ENCODE peak calls at places on chromosomes 3 and 15, in five cellular contexts. P is uterus, S is PC-3, F is IMR-90, J is AG04450. M is an unnamed sample.

GRCh38 chr3:66898155-66898554 is 100.0 kb upstream of the KBTBD8 start:
- DNase-seq in P (no peak), S (no peak), F (no peak), J (no peak), M (no peak)

GRCh38 chr3:30658328-30659052 is 52.1 kb downstream of the TGFBR2 start:
- DNase-seq in P (no peak), S (peak), F (peak), J (peak), M (no peak)

GRCh38 chr3:76490064-76490463 is 549.8 kb upstream of the ROBO2 start:
- DNase-seq in P (no peak), S (no peak), F (no peak), J (no peak), M (no peak)

GRCh38 chr3:9078561-9079240 is 115.4 kb upstream of the RAD18 start:
- DNase-seq in P (no peak), S (peak), F (no peak), J (no peak), M (no peak)

GRCh38 chr3:127535901-127536817 is 54.4 kb downstream of the TPRA1 start:
- DNase-seq in P (no peak), S (no peak), F (no peak), J (no peak), M (no peak)

GRCh38 chr3:155704771-155705559 is 39.9 kb downstream of the PLCH1 start:
- DNase-seq in P (no peak), S (peak), F (peak), J (no peak), M (no peak)

GRCh38 chr3:188207941-188208750 is 54.2 kb downstream of the LPP start:
- DNase-seq in P (no peak), S (no peak), F (no peak), J (no peak), M (no peak)

GRCh38 chr3:99384596-99384995 is 253.8 kb upstream of the COL8A1 start:
- DNase-seq in P (no peak), S (peak), F (peak), J (no peak), M (no peak)

GRCh38 chr3:50390523-50391177 is 31.3 kb upstream of the TMEM115 start:
- DNase-seq in P (no peak), S (no peak), F (no peak), J (no peak), M (no peak)

GRCh38 chr3:9169951-9170850 is 79.2 kb downstream of the SRGAP3 start:
- DNase-seq in P (no peak), S (no peak), F (no peak), J (no peak), M (no peak)

GRCh38 chr3:155809181-155809580 is 3.1 kb upstream of the C3orf33 start:
- DNase-seq in P (no peak), S (no peak), F (peak), J (no peak), M (no peak)

GRCh38 chr15:68631621-68632051 is 52.8 kb downstream of the CORO2B start:
- DNase-seq in P (no peak), S (no peak), F (no peak), J (no peak), M (no peak)

GRCh38 chr15:91302588-91303439 is 202.8 kb downstream of the SV2B start:
- DNase-seq in P (peak), S (peak), F (peak), J (peak), M (peak)

GRCh38 chr3:129023909-129024308 is 22.8 kb downstream of the EFCC1 start:
- DNase-seq in P (no peak), S (peak), F (peak), J (no peak), M (no peak)

GRCh38 chr15:77335298-77335697 is 84.6 kb downstream of the PEAK1 start:
- DNase-seq in P (peak), S (no peak), F (peak), J (no peak), M (no peak)

GRCh38 chr3:29635888-29636287 is 355.0 kb downstream of the RBMS3 start:
- DNase-seq in P (no peak), S (peak), F (peak), J (no peak), M (no peak)

GRCh38 chr3:78139166-78139565 is 1099.3 kb downstream of the ROBO2 start:
- DNase-seq in P (no peak), S (peak), F (peak), J (peak), M (no peak)

GRCh38 chr15:69522361-69522760 is 69.7 kb downstream of the RPLP1 start:
- DNase-seq in P (no peak), S (peak), F (no peak), J (no peak), M (no peak)

GRCh38 chr15:76994971-76995945 is at the start of gene PSTPIP1:
- DNase-seq in P (no peak), S (no peak), F (no peak), J (no peak), M (no peak)

GRCh38 chr3:127961963-127962362 is 46.9 kb downstream of the KBTBD12 start:
- DNase-seq in P (no peak), S (peak), F (peak), J (no peak), M (no peak)

GRCh38 chr3:146163584-146163983 is 2.6 kb upstream of the PLOD2 start:
- DNase-seq in P (no peak), S (peak), F (peak), J (no peak), M (peak)

GRCh38 chr3:188234172-188234571 is 80.2 kb downstream of the LPP start:
- DNase-seq in P (no peak), S (no peak), F (peak), J (no peak), M (no peak)

GRCh38 chr3:38840987-38841386 is 25.0 kb upstream of the SCN10A start:
- DNase-seq in P (no peak), S (no peak), F (no peak), J (no peak), M (no peak)

GRCh38 chr3:74281705-74282104 is 332.8 kb downstream of the CNTN3 start:
- DNase-seq in P (no peak), S (no peak), F (no peak), J (no peak), M (no peak)

GRCh38 chr3:128322030-128323022 is 144.4 kb downstream of the DNAJB8 start:
- DNase-seq in P (no peak), S (peak), F (peak), J (peak), M (no peak)

GRCh38 chr3:127654374-127654773 is 18.4 kb upstream of the ABTB1 start:
- DNase-seq in P (no peak), S (peak), F (no peak), J (no peak), M (no peak)

GRCh38 chr3:34258271-34259015 is 460.0 kb downstream of the PDCD6IP start:
- DNase-seq in P (no peak), S (no peak), F (no peak), J (no peak), M (no peak)

GRCh38 chr15:42036112-42036905 is 15.5 kb upstream of the PLA2G4E start:
- DNase-seq in P (no peak), S (no peak), F (no peak), J (no peak), M (no peak)

GRCh38 chr3:81760215-81760614 is 1.2 kb downstream of the GBE1 start:
- DNase-seq in P (no peak), S (peak), F (no peak), J (no peak), M (no peak)

GRCh38 chr3:3800685-3801509 is 1.7 kb downstream of the LRRN1 start:
- DNase-seq in P (no peak), S (no peak), F (no peak), J (no peak), M (no peak)

GRCh38 chr3:3798641-3799113 is 554 bp upstream of the LRRN1 start:
- DNase-seq in P (no peak), S (no peak), F (no peak), J (no peak), M (no peak)

GRCh38 chr3:3800076-3800448 is 831 bp downstream of the LRRN1 start:
- DNase-seq in P (no peak), S (no peak), F (no peak), J (no peak), M (no peak)

GRCh38 chr3:3801510-3801841 is 2.2 kb downstream of the LRRN1 start:
- DNase-seq in P (no peak), S (no peak), F (no peak), J (no peak), M (no peak)

GRCh38 chr3:3799173-3800075 is at the start of gene LRRN1:
- DNase-seq in P (no peak), S (no peak), F (no peak), J (no peak), M (no peak)
- H3K4me3 ChIP-seq in P (peak), S (no peak), F (peak), J (no peak), M (no peak)

GRCh38 chr3:60431599-60431958 is 819.7 kb downstream of the FHIT start:
- DNase-seq in P (no peak), S (peak), F (peak), J (peak), M (no peak)
- TF ChIP-seq CTCF in P (no peak), S (no peak), F (peak), J (peak), M (peak)

GRCh38 chr15:85302271-85302670 is 78.1 kb upstream of the AKAP13 start:
- DNase-seq in P (no peak), S (no peak), F (no peak), J (no peak), M (no peak)
- H3K4me3 ChIP-seq in P (no peak), S (no peak), F (no peak), J (no peak), M (no peak)

DNA sequence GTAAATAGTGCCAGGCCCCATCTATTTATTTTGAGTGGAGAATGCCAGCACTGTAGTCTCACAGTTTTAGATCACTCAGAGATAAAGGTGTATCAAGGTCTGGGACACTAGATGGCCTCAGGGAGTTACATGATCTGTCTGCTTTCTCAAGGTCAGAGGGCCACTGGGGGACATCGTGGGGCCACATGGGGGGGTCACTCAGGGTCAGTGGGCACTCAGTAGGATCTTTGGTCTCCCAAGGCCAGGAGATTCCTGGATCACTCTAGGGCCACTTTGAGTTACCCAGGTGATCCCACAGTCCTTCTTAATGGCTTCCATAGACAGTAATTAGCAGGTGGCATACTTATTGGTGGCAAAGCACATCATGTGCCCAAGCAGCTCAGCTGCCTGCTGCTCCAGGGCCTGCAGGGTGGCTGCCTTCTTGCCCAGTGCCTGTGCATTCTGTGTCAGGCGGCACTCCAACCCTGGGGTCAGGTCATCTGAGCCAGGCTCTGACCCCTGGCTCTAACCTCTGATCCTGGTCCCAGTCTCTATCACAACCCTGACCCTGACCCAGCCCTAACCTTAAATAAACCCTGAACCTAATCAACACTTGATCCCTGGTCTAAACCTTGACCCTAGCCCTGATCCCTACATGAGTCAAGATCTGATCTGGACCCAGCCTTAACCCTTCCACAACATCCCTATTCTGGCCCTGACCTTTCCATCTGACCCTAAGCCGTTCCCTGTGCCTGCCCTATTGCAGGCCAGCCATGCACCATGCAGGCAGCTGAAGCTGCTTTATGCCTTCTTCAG is 1.8 kb upstream of the LAMB2 start:
- DNase-seq in P (no peak), S (no peak), F (no peak), J (no peak), M (no peak)
- TF ChIP-seq CTCF in P (no peak), S (no peak), F (no peak), J (no peak), M (no peak)

DNA sequence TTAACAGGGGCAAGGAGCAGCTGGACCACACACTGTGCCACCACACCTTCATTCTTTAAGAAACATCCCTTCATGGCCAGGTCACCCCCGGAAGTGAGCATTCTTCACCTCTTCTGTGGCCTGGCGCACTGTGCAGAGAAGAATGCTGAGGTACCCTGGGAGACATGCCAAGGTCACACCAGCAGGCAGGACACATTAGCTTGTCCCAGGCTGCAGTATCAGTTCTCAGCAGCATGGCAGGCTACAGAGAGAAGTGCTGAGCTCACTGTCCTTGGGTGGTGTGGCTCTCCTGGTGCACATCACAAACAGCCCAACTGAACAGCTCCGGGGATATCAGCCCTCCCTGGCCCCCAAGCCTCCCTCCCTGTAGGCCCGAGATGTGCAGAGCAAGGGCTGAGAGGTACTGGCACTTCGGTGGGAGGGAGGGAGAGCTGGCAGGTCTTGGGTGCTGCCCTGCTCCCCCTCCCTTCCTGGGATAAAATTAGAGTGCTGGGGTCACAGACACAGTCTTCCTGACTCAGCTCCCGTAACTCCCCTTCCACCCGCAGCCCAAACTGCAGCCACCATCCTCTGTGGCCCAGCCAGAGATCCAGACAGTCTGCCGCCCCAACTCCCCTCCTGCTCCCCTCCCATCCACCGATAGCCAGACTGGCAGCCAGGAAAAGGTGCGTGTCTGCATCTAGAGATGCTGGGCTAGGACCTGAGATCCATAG is 13.4 kb downstream of the SEMA7A start:
- DNase-seq in P (no peak), S (peak), F (no peak), J (no peak), M (no peak)
- H3K4me3 ChIP-seq in P (no peak), S (no peak), F (no peak), J (no peak), M (no peak)

DNA sequence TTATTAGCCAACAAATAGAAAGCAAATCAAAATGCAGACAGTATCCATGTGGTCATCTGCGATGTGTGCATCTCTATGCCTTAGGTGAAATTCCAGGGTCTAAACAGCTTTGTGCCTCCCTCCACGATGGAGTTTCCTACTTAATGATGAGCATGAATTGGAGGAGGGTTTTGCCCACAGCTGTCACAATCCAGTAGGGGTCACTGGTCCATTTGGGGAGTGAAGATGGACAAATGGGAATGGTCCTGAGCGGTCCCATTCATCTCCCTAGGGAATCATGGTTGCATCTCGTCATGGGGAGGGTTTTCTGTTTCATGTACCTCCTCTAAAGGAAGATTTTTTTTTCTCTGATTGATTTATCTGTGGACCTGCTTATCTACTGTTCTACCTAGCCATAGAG is 358.0 kb downstream of the PTPRG start:
- DNase-seq in P (no peak), S (no peak), F (no peak), J (no peak), M (no peak)
- TF ChIP-seq CTCF in P (no peak), S (no peak), F (no peak), J (no peak), M (no peak)

DNA sequence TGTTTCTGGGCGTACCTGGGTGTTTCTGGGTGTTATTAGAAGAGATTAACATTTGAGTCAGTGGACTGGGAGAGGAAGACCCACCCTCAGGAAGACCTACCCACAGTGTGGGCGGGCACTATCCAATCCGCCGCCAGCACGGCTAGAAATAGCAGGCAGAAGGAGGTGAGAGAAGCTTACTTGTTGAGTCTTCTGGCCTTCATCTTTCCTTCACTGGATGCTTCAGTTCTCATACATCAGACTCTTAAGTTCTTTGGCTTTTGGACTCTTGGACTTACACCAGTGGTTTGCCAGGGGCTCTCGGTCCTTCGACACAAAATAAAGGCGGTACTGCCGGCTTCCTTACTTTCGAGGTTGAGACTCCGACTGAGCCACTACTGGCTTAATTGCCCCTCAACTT is 654.6 kb upstream of the CADM2 start:
- DNase-seq in P (no peak), S (no peak), F (no peak), J (no peak), M (no peak)
- H3K4me3 ChIP-seq in P (no peak), S (no peak), F (no peak), J (no peak), M (no peak)

DNA sequence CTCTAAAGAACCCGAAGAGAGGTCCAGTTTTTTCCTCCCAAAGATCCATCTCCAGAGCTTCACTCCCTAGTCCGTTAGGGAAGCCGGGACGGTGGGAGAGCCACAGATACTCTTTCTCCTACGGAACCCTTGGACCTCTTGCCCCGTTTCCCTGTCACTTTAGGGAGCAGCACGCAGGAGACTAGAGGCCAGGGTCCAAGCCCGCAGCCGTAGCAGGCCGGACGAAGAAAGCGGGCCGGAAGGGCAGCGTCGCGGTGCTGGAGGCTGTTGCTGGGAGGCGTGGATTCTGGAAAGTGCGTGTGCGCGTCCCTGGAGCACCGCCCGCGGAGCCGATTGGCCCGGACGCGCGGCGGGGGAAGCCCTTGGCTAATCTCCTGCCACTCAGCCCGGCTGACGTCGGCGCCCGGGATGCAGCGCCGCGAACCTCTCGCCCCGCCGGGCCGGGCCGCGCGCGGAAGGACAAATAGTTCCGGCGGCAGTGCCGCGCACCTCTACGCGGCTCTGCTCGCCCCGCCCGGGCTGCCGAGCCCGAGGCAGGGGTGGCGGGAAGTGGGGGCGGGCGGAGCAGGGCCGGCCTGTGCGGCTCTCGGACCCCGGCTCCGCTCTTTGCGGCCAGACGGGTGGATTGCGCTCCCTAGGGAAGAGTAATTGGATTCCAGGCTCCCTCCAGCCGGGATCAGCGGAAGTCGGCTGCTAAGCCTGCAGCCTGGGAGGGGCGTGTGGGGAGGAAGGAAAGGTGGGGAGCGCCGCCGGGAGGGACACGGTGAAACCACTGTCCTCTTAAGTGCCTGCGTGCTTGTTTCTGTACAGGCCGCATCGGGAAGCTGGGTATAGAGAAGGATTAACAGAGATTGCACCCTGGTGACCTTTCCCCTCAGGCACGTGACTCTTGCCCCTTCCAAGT is 31.3 kb upstream of the TCF12 start:
- DNase-seq in P (peak), S (peak), F (peak), J (peak), M (peak)
- TF ChIP-seq CTCF in P (peak), S (no peak), F (peak), J (peak), M (peak)

DNA sequence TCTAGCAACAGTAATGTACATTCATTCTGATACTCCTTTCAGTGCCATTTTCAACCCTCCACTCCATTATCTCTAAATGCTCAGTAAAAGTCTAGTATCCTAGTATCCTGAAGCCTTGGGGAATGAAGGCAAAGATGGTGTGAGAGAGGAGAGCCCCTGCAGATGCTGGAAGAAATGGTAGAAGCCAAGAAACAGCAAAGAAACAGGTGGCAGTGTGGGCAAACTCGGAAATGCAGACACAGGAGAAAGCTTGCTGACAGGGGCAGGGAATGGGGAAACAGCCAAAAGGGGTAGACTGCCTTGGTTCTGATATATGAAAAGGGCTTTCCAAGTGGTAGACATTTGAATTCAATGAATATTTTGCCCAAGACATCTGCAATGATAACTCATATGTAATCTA is 34.2 kb upstream of the CASR start:
- DNase-seq in P (no peak), S (no peak), F (no peak), J (no peak), M (no peak)
- H3K4me3 ChIP-seq in P (no peak), S (no peak), F (no peak), J (no peak), M (no peak)

DNA sequence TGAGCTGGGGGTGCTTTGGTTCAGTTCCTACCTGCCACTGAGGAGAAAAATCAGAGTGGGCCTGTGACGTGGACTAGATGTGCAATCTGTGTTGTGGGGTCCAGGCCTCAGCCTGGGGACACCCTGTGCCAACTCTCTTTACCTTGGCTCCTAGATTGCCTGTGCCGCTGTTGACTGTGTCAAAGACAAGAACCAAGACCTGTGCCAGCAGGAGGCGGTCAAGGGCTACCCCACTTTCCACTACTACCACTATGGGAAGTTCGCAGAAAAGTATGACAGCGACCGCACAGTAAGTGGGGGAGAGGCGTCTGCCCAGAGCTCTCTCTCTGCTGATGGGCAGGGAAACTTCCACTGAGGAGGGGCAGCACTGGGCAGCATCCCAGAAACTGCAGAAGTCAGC is 40.6 kb upstream of the SEC22A start:
- DNase-seq in P (no peak), S (no peak), F (no peak), J (no peak), M (no peak)
- TF ChIP-seq CTCF in P (no peak), S (peak), F (no peak), J (peak), M (no peak)